ENCODE peak calls at places on chromosomes 5 and 9, in ten cellular contexts. W is spleen, N is esophagus muscularis mucosa, I is uterus, D is vagina, L is tibial artery, F is fibroblast of lung, Z is suprapubic skin, S is heart left ventricle, J is psoas muscle. B is an unnamed sample. For H3K27me3, the result is how much of the 10 kb centered on the place peaks cover.

GRCh38 chr9:116594552-116594951 is 92.6 kb upstream of the TRIM32 start:
- DNase-seq in W (no peak), N (no peak), I (peak), D (no peak), L (peak), F (peak), Z (no peak), S (peak), J (peak), B (no peak)

GRCh38 chr5:93395891-93396465 is 185.0 kb downstream of the NR2F1-AS1 start:
- DNase-seq in W (no peak), N (no peak), I (no peak), D (no peak), L (no peak), F (peak), Z (no peak), S (no peak), J (no peak), B (no peak)

GRCh38 chr5:95365302-95366095 is 25.7 kb upstream of the FAM81B start:
- DNase-seq in W (no peak), N (no peak), I (no peak), D (no peak), L (no peak), F (no peak), Z (no peak), S (no peak), J (no peak), B (no peak)

GRCh38 chr5:139058121-139058520 is 140.0 kb downstream of the SIL1 start:
- DNase-seq in W (no peak), N (no peak), I (no peak), D (no peak), L (no peak), F (peak), Z (no peak), S (no peak), J (no peak), B (no peak)

GRCh38 chr9:38087934-38088925 is 19.2 kb upstream of the SHB start:
- DNase-seq in W (peak), N (peak), I (peak), D (peak), L (peak), F (peak), Z (peak), S (peak), J (peak), B (peak)

GRCh38 chr9:127417130-127418036 is 6.8 kb upstream of the ZNF79 start:
- DNase-seq in W (no peak), N (no peak), I (no peak), D (no peak), L (no peak), F (peak), Z (no peak), S (no peak), J (no peak), B (no peak)

GRCh38 chr9:73805853-73806458 is 654.3 kb downstream of the ANXA1 start:
- DNase-seq in W (no peak), N (no peak), I (no peak), D (no peak), L (no peak), F (no peak), Z (no peak), S (no peak), J (no peak), B (no peak)

GRCh38 chr5:110951373-110951791 is 120.1 kb upstream of the TSLP start:
- DNase-seq in W (no peak), N (no peak), I (no peak), D (no peak), L (no peak), F (peak), Z (no peak), S (no peak), J (no peak), B (no peak)

GRCh38 chr5:150024241-150024984 is 23.9 kb downstream of the HMGXB3 start:
- DNase-seq in W (no peak), N (no peak), I (no peak), D (no peak), L (no peak), F (no peak), Z (no peak), S (peak), J (no peak), B (no peak)

GRCh38 chr9:88418715-88419540 is 30.7 kb downstream of the SPIN1 start:
- DNase-seq in W (no peak), N (no peak), I (no peak), D (no peak), L (no peak), F (peak), Z (no peak), S (no peak), J (no peak), B (no peak)

GRCh38 chr9:38311382-38312270 is 80.9 kb upstream of the ALDH1B1 start:
- DNase-seq in W (no peak), N (no peak), I (no peak), D (peak), L (no peak), F (peak), Z (no peak), S (no peak), J (no peak), B (no peak)

GRCh38 chr9:91047993-91048607 is 246.5 kb downstream of the SYK start:
- DNase-seq in W (no peak), N (peak), I (peak), D (no peak), L (no peak), F (peak), Z (peak), S (no peak), J (no peak), B (no peak)

GRCh38 chr9:112546149-112547012 is 59.8 kb downstream of the KIAA1958 start:
- DNase-seq in W (no peak), N (no peak), I (no peak), D (no peak), L (no peak), F (peak), Z (no peak), S (no peak), J (no peak), B (no peak)

GRCh38 chr9:132372177-132373095 is 17.6 kb upstream of the SETX start:
- DNase-seq in W (peak), N (no peak), I (no peak), D (no peak), L (peak), F (no peak), Z (peak), S (peak), J (peak), B (no peak)

GRCh38 chr9:77488439-77489126 is 159.5 kb downstream of the GNA14 start:
- DNase-seq in W (no peak), N (no peak), I (no peak), D (no peak), L (no peak), F (no peak), Z (no peak), S (no peak), J (no peak), B (no peak)

GRCh38 chr9:34575775-34576592 is 13.5 kb downstream of the CNTFR start:
- DNase-seq in W (no peak), N (no peak), I (no peak), D (no peak), L (no peak), F (no peak), Z (no peak), S (no peak), J (no peak), B (no peak)

GRCh38 chr9:119027901-119028699 is 341.1 kb downstream of the BRINP1 start:
- DNase-seq in W (no peak), N (no peak), I (no peak), D (no peak), L (no peak), F (no peak), Z (no peak), S (no peak), J (no peak), B (no peak)

GRCh38 chr5:146425023-146425422 is 22.1 kb upstream of the TCERG1 start:
- DNase-seq in W (no peak), N (peak), I (no peak), D (no peak), L (no peak), F (no peak), Z (no peak), S (no peak), J (no peak), B (no peak)

GRCh38 chr5:57863661-57864060 is 381.1 kb upstream of the ACTBL2 start:
- DNase-seq in W (no peak), N (no peak), I (no peak), D (no peak), L (no peak), F (peak), Z (no peak), S (no peak), J (no peak), B (no peak)

GRCh38 chr9:34163439-34163838 is 15.4 kb upstream of the UBAP1 start:
- DNase-seq in W (no peak), N (no peak), I (peak), D (no peak), L (no peak), F (peak), Z (no peak), S (no peak), J (no peak), B (no peak)

GRCh38 chr5:651296-652022 is 39.3 kb downstream of the CEP72 start:
- DNase-seq in W (peak), N (no peak), I (no peak), D (no peak), L (no peak), F (no peak), Z (no peak), S (no peak), J (no peak), B (no peak)

GRCh38 chr5:150064681-150065220 is 21.6 kb downstream of the CSF1R start:
- DNase-seq in W (peak), N (no peak), I (no peak), D (no peak), L (no peak), F (no peak), Z (no peak), S (no peak), J (no peak), B (no peak)

GRCh38 chr9:113205449-113206247 is 15.4 kb downstream of the FKBP15 start:
- DNase-seq in W (no peak), N (no peak), I (no peak), D (no peak), L (no peak), F (no peak), Z (no peak), S (no peak), J (no peak), B (no peak)

GRCh38 chr9:13110766-13111400 is 168.6 kb downstream of the MPDZ start:
- DNase-seq in W (no peak), N (no peak), I (peak), D (no peak), L (peak), F (peak), Z (no peak), S (peak), J (no peak), B (no peak)

GRCh38 chr5:71601222-71602026 is 14.3 kb downstream of the MCCC2 start:
- DNase-seq in W (no peak), N (no peak), I (no peak), D (no peak), L (peak), F (peak), Z (no peak), S (peak), J (no peak), B (peak)

GRCh38 chr5:179154991-179155955 is 95.1 kb downstream of the ZNF354C start:
- DNase-seq in W (peak), N (no peak), I (no peak), D (no peak), L (peak), F (no peak), Z (peak), S (no peak), J (no peak), B (peak)

GRCh38 chr9:93807166-93808013 is 147.8 kb downstream of the BARX1 start:
- DNase-seq in W (peak), N (peak), I (no peak), D (no peak), L (no peak), F (no peak), Z (peak), S (no peak), J (no peak), B (no peak)

GRCh38 chr5:148186248-148187003 is 16.4 kb upstream of the SPINK6 start:
- DNase-seq in W (no peak), N (no peak), I (no peak), D (no peak), L (no peak), F (peak), Z (no peak), S (no peak), J (no peak), B (no peak)

GRCh38 chr9:105835721-105836120 is 141.4 kb downstream of the TMEM38B start:
- DNase-seq in W (peak), N (peak), I (no peak), D (no peak), L (no peak), F (no peak), Z (no peak), S (no peak), J (no peak), B (no peak)

GRCh38 chr9:68637020-68637419 is 68.0 kb upstream of the PIP5K1B start:
- DNase-seq in W (no peak), N (no peak), I (no peak), D (no peak), L (no peak), F (no peak), Z (no peak), S (no peak), J (no peak), B (no peak)

GRCh38 chr9:107251756-107252322 is 31.2 kb upstream of the RAD23B start:
- DNase-seq in W (no peak), N (no peak), I (peak), D (no peak), L (no peak), F (peak), Z (no peak), S (peak), J (peak), B (no peak)

GRCh38 chr9:86557063-86557766 is 203.0 kb upstream of the TUT7 start:
- DNase-seq in W (no peak), N (no peak), I (peak), D (no peak), L (no peak), F (peak), Z (no peak), S (no peak), J (peak), B (no peak)

GRCh38 chr9:73152953-73153352 is 1.3 kb downstream of the ANXA1 start:
- DNase-seq in W (no peak), N (no peak), I (no peak), D (no peak), L (no peak), F (peak), Z (no peak), S (no peak), J (no peak), B (no peak)

GRCh38 chr9:129197978-129198736 is 20.1 kb upstream of the IER5L start:
- DNase-seq in W (no peak), N (no peak), I (peak), D (no peak), L (peak), F (peak), Z (peak), S (peak), J (peak), B (no peak)

GRCh38 chr5:95993261-95993660 is 31.6 kb upstream of the ELL2 start:
- DNase-seq in W (no peak), N (no peak), I (no peak), D (no peak), L (no peak), F (no peak), Z (no peak), S (no peak), J (no peak), B (no peak)

GRCh38 chr9:126440938-126441337 is 114.3 kb downstream of the MVB12B start:
- DNase-seq in W (no peak), N (no peak), I (no peak), D (peak), L (no peak), F (peak), Z (no peak), S (no peak), J (no peak), B (no peak)

GRCh38 chr9:104780796-104781395 is 17.0 kb downstream of the NIPSNAP3B start:
- DNase-seq in W (no peak), N (no peak), I (no peak), D (no peak), L (no peak), F (peak), Z (no peak), S (no peak), J (no peak), B (no peak)
- TF ChIP-seq CTCF in W (no peak), N (no peak), I (no peak), D (peak), L (no peak), F (peak), Z (no peak), S (no peak), J (peak), B (peak)

GRCh38 chr9:75988663-75989062 is 98.2 kb downstream of the PCSK5 start:
- DNase-seq in W (no peak), N (no peak), I (no peak), D (no peak), L (no peak), F (no peak), Z (no peak), S (no peak), J (no peak), B (no peak)

GRCh38 chr9:75993434-75993833 is 103.0 kb downstream of the PCSK5 start:
- DNase-seq in W (no peak), N (no peak), I (no peak), D (no peak), L (no peak), F (peak), Z (no peak), S (no peak), J (no peak), B (no peak)

GRCh38 chr9:75992480-75993206 is 102.2 kb downstream of the PCSK5 start:
- DNase-seq in W (no peak), N (no peak), I (no peak), D (no peak), L (no peak), F (no peak), Z (no peak), S (no peak), J (no peak), B (no peak)

GRCh38 chr9:75990181-75990580 is 99.7 kb downstream of the PCSK5 start:
- DNase-seq in W (no peak), N (no peak), I (no peak), D (no peak), L (no peak), F (no peak), Z (no peak), S (no peak), J (no peak), B (no peak)

DNA sequence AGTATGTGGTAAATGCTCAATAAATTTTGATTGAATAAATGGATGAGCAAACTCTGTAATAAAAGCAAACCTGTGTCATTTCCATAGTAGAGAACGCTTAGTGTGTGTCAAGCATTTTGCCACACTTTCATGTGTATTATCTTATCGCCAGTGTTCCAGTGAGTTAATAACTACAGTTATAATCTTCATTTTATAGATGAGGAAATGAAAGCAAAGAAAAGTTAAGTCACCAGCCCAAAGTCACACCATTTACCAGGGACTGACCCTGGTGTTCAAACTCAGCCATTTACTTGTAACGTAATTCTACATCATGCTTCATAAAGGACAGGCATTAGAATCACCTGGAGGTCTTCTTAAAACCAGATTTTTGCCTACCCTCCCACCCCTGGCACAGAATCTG is 100.4 kb downstream of the PCSK5 start:
- DNase-seq in W (no peak), N (no peak), I (no peak), D (no peak), L (no peak), F (no peak), Z (no peak), S (no peak), J (no peak), B (no peak)
- H3K27ac ChIP-seq in W (no peak), N (no peak), I (no peak), D (no peak), L (no peak), F (no peak), Z (no peak), S (no peak), J (no peak), B (no peak)

DNA sequence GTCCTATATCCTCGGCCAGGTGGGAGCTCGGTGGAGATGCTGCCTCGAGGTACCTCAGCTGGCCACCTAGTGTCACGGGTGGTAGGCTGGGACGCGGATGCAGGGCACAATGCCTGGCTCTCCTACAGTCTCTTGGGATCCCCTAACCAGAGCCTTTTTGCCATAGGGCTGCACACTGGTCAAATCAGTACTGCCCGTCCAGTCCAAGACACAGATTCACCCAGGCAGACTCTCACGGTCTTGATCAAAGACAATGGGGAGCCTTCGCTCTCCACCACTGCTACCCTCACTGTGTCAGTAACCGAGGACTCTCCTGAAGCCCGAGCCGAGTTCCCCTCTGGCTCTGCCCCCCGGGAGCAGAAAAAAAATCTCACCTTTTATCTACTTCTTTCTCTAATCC is 2.0 kb downstream of the PCDHGC3 start:
- DNase-seq in W (no peak), N (no peak), I (no peak), D (no peak), L (no peak), F (no peak), Z (no peak), S (no peak), J (no peak), B (no peak)
- H3K27me3 ChIP-seq in W (under half), N (under half), I (under half), D (under half), L (under half), F (under half), Z (under half), S (under half), J (under half), B (half or more)

DNA sequence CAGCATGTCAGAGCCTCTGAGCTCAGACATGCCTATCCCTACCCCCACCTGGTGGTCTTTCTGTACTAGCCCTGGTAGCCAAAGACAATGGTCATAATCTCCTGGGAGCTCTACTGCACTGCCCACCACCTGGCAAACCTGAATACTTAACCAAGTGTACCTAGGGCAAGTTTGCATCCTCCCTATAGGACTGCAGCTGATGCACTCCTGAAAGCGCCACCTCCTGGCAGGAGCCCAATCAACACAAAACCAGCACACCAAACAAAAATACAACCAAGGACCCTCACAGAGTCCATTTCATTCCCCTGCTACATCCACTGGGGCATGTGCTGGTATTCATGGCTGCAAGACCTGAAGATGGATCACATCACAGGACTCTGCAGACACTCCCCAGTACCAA is 14.8 kb upstream of the FAM174A start:
- DNase-seq in W (no peak), N (no peak), I (no peak), D (no peak), L (no peak), F (no peak), Z (no peak), S (no peak), J (no peak), B (no peak)
- TF ChIP-seq CTCF in W (no peak), N (no peak), I (no peak), D (no peak), L (no peak), F (peak), Z (no peak), S (no peak), J (no peak), B (no peak)

GRCh38 chr9:134189167-134189474 is 24.8 kb upstream of the RNU6ATAC start:
- DNase-seq in W (peak), N (no peak), I (peak), D (no peak), L (peak), F (peak), Z (no peak), S (peak), J (peak), B (no peak)
- H3K27ac ChIP-seq in W (peak), N (no peak), I (no peak), D (no peak), L (no peak), F (no peak), Z (no peak), S (no peak), J (no peak), B (no peak)

GRCh38 chr5:176661676-176662075 is 14.4 kb downstream of the TSPAN17 start:
- DNase-seq in W (no peak), N (no peak), I (no peak), D (no peak), L (no peak), F (no peak), Z (no peak), S (no peak), J (no peak), B (no peak)
- H3K27me3 ChIP-seq in W (under half), N (under half), I (under half), D (under half), L (under half), F (under half), Z (under half), S (under half), J (under half), B (under half)

GRCh38 chr5:112492291-112492690 is 73.2 kb upstream of the EPB41L4A start:
- DNase-seq in W (no peak), N (no peak), I (peak), D (no peak), L (no peak), F (peak), Z (no peak), S (peak), J (peak), B (no peak)

GRCh38 chr5:112485802-112486427 is 66.8 kb upstream of the EPB41L4A start:
- DNase-seq in W (no peak), N (no peak), I (no peak), D (no peak), L (no peak), F (no peak), Z (no peak), S (no peak), J (no peak), B (no peak)

DNA sequence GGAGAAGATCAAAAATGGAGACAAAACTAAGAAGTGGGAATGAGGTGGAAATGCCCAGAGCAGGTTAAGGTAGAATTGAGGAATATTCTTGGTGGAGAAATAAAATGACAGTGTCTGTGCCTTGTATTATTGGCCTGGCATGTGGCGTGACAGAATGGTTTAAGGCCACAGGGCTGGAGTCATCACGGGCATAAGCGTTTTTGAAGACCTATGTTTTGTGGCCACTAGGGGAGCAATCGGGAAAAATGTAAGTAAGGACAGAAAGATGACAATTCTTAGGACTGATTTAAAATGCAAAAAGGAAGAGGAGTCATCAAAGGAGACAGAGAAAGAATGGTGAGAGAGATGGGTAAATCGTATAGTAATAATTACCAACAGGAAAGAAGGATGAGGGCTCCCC is 72.2 kb upstream of the EPB41L4A start:
- DNase-seq in W (no peak), N (no peak), I (no peak), D (no peak), L (no peak), F (no peak), Z (no peak), S (no peak), J (no peak), B (no peak)
- TF ChIP-seq CTCF in W (no peak), N (no peak), I (no peak), D (no peak), L (no peak), F (peak), Z (no peak), S (no peak), J (peak), B (no peak)